ENCODE peak calls at places on chromosomes 16 and 17, in five cellular contexts. D is bronchial epithelial cell; T is CD4-positive, CD25-positive, alpha-beta regulatory T cell; F is aorta; Y is heart right ventricle. Q is an unnamed sample.

GRCh38 chr16:66199189-66199588 is 167.3 kb upstream of the CDH5 start:
- DNase-seq in D (no peak), T (no peak), F (no peak), Y (no peak), Q (peak)

GRCh38 chr17:64306850-64307463 is 43.9 kb upstream of the TEX2 start:
- DNase-seq in D (peak), T (peak), F (peak), Y (peak), Q (no peak)

GRCh38 chr16:14362774-14363371 is 267.2 kb downstream of the PARN start:
- DNase-seq in D (no peak), T (no peak), F (no peak), Y (no peak), Q (peak)

GRCh38 chr16:89024546-89024945 is 47.5 kb upstream of the CBFA2T3 start:
- DNase-seq in D (no peak), T (no peak), F (peak), Y (no peak), Q (no peak)

GRCh38 chr16:782263-782662 is 5.9 kb downstream of the RPUSD1 start:
- DNase-seq in D (no peak), T (no peak), F (no peak), Y (no peak), Q (no peak)

GRCh38 chr16:20348365-20349185 is 3.9 kb downstream of the UMOD start:
- DNase-seq in D (no peak), T (no peak), F (no peak), Y (no peak), Q (no peak)

GRCh38 chr16:80784951-80785350 is 19.4 kb downstream of the CDYL2 start:
- DNase-seq in D (no peak), T (no peak), F (no peak), Y (no peak), Q (no peak)

GRCh38 chr16:4109250-4109736 is 6.9 kb downstream of the ADCY9 start:
- DNase-seq in D (no peak), T (no peak), F (no peak), Y (no peak), Q (no peak)

GRCh38 chr17:78973196-78973595 is 6.5 kb downstream of the LGALS3BP start:
- DNase-seq in D (no peak), T (no peak), F (no peak), Y (peak), Q (no peak)

GRCh38 chr16:57578521-57579360 is 36.3 kb downstream of the ADGRG5 start:
- DNase-seq in D (peak), T (no peak), F (peak), Y (no peak), Q (no peak)

GRCh38 chr17:57861737-57862409 is 12.0 kb upstream of the MRPS23 start:
- DNase-seq in D (no peak), T (no peak), F (peak), Y (peak), Q (no peak)

GRCh38 chr17:11671151-11671550 is 72.9 kb downstream of the DNAH9 start:
- DNase-seq in D (peak), T (no peak), F (no peak), Y (no peak), Q (no peak)

GRCh38 chr17:78884148-78884870 is 18.7 kb downstream of the CEP295NL start:
- DNase-seq in D (no peak), T (no peak), F (no peak), Y (no peak), Q (no peak)

GRCh38 chr17:45941395-45941794 is 47.0 kb downstream of the MAPT start:
- DNase-seq in D (no peak), T (no peak), F (no peak), Y (no peak), Q (no peak)

GRCh38 chr16:88376835-88377726 is 5.7 kb upstream of the ZNF469 start:
- DNase-seq in D (no peak), T (no peak), F (peak), Y (no peak), Q (no peak)

GRCh38 chr17:12230411-12230810 is 209.7 kb downstream of the MAP2K4 start:
- DNase-seq in D (no peak), T (no peak), F (no peak), Y (no peak), Q (no peak)

GRCh38 chr16:57329718-57330327 is 28.8 kb upstream of the CCL22 start:
- DNase-seq in D (no peak), T (no peak), F (no peak), Y (no peak), Q (no peak)

GRCh38 chr17:69447726-69448125 is 33.2 kb downstream of the MAP2K6 start:
- DNase-seq in D (no peak), T (no peak), F (no peak), Y (peak), Q (no peak)

GRCh38 chr16:30430428-30430970 is 669 bp upstream of the DCTPP1 start:
- DNase-seq in D (no peak), T (no peak), F (peak), Y (peak), Q (no peak)

GRCh38 chr16:88463411-88463810 is 10.3 kb downstream of the ZFPM1 start:
- DNase-seq in D (no peak), T (no peak), F (no peak), Y (no peak), Q (no peak)

GRCh38 chr17:81232616-81233241 is 6.1 kb downstream of the TEPSIN start:
- DNase-seq in D (no peak), T (no peak), F (no peak), Y (no peak), Q (no peak)

GRCh38 chr17:82287849-82288601 is 14.5 kb upstream of the CSNK1D start:
- DNase-seq in D (peak), T (no peak), F (no peak), Y (peak), Q (no peak)

GRCh38 chr16:74450236-74450635 is 29.0 kb upstream of the CLEC18B start:
- DNase-seq in D (no peak), T (no peak), F (no peak), Y (no peak), Q (no peak)

GRCh38 chr16:31330553-31330890 is 24.5 kb upstream of the ITGAX start:
- DNase-seq in D (no peak), T (no peak), F (no peak), Y (no peak), Q (no peak)

GRCh38 chr16:57069635-57070350 is 22.6 kb upstream of the CPNE2 start:
- DNase-seq in D (no peak), T (no peak), F (no peak), Y (no peak), Q (no peak)

GRCh38 chr16:70433456-70434103 is 5.3 kb downstream of the ST3GAL2 start:
- DNase-seq in D (no peak), T (no peak), F (no peak), Y (peak), Q (no peak)

GRCh38 chr16:67393111-67393789 is at the start of gene TPPP3:
- DNase-seq in D (peak), T (no peak), F (peak), Y (peak), Q (no peak)

GRCh38 chr17:44796731-44797130 is 33.4 kb downstream of the GJC1 start:
- DNase-seq in D (no peak), T (no peak), F (no peak), Y (no peak), Q (no peak)

GRCh38 chr17:28744104-28744801 is 442 bp downstream of the TRAF4 start:
- DNase-seq in D (no peak), T (peak), F (peak), Y (peak), Q (no peak)

GRCh38 chr16:86534779-86535605 is 20.0 kb downstream of the MTHFSD start:
- DNase-seq in D (no peak), T (no peak), F (peak), Y (no peak), Q (no peak)

DNA sequence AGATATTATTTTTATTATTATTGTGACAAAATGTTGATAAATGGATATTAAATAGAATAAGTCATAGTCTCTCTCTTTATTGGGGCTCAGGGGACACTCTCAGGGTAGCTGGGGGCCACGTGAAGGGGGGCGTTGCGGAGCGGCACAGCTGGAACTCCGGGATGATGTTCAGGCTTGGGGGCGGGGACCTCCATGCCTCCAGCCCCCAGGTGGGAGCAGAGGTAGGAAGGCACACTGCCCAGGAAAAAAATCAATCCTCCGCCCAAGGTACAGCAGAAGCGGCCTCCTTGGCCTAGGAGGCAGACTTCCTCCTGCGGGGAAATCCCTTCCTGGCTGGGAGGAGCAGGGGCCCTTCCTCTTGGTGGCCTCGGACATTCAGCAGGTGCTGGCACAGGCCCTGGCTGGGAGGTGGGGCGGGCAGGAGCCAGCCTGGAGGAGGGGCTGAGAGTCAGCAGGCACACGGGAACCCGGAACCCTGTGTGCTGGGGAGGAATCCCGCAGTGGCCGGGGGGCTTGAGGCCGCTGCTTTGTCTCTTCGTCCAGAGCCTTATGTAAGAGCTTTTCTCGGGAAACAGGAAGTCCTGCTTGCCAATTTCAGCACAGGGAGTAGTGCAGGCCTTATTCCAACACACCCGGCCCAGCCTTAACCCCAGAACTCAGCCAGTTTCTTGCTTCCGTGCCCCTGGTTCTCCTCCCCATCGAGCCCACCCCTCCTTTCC is 566 bp upstream of the TNFSF13 start:
- DNase-seq in D (peak), T (no peak), F (peak), Y (peak), Q (no peak)
- H3K4me3 ChIP-seq in D (peak), T (no peak), F (no peak), Y (peak), Q (peak)

DNA sequence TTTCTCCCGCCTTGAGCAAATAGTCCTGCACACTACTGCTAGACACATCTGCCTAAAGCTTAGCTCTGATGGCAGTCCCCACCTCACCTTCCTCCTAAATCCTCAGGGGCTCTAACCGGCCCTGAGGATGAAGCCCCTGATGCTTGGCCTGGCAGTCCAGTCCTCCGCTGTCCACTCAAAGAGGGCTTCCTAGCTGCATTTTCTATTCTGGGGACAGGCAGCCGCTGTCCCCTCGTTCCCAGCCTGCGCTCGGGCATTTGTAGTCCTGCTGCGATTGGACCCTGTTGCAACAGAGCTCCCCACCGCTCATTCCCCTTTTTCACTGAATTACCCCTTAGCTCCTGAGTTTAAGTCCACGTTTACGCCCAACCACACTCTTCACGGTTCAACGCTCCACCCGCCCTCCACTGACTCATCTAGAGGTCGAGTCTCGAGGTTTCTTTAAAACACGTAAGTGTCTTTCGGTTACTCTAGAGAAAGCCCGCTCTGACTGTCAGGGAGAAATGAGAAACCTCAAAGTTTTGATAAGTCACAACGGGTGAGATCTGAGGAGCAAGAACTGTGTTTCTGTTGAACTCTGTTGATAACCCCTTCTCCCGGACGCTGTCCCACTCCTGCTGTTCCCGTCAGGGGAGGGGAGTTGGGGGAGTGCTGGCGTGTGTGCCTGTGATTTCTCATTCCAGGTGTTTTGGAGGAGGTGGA is 4.5 kb downstream of the CCR7 start:
- DNase-seq in D (no peak), T (peak), F (peak), Y (no peak), Q (peak)
- H3K4me3 ChIP-seq in D (no peak), T (peak), F (no peak), Y (no peak), Q (no peak)

DNA sequence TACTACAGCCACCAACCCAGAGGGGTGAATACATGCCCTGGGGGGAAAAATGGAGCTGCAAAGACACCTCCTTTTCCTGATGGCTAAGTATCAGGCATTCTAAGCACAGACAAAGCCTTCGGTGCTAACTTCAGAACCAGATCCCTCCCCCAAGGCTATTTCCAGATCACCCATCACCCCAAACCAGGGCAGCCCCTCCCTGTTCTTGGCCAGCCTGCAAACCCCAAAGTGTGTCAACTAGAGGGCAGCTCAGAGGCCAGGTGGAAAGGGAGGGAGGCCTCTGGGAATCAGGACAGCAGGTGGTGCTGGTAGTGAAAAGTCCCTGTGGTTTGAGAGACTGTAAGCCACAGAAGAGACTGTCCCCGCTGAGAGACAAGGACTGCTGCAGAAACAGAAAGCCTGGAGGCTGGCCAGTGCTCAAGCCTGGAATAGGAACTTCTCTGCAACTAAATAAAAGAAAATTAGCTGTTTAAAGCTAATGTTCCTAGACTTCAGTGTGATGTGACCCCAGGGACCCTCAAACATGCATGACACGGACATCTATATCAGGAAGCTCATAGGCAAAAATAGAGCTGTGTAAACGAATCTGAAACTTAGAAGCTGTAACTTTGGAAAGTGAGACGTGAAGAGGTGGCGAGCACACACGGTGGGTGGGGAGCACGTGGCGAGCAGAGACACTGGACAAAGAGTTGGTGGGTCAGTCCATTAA is 9.1 kb downstream of the TUBG1 start:
- DNase-seq in D (peak), T (no peak), F (no peak), Y (peak), Q (no peak)
- H3K4me3 ChIP-seq in D (no peak), T (no peak), F (no peak), Y (no peak), Q (no peak)

GRCh38 chr17:48576479-48577309 is 1.5 kb downstream of the HOXB4 start:
- DNase-seq in D (no peak), T (no peak), F (peak), Y (no peak), Q (no peak)
- H3K4me3 ChIP-seq in D (no peak), T (peak), F (peak), Y (peak), Q (peak)

DNA sequence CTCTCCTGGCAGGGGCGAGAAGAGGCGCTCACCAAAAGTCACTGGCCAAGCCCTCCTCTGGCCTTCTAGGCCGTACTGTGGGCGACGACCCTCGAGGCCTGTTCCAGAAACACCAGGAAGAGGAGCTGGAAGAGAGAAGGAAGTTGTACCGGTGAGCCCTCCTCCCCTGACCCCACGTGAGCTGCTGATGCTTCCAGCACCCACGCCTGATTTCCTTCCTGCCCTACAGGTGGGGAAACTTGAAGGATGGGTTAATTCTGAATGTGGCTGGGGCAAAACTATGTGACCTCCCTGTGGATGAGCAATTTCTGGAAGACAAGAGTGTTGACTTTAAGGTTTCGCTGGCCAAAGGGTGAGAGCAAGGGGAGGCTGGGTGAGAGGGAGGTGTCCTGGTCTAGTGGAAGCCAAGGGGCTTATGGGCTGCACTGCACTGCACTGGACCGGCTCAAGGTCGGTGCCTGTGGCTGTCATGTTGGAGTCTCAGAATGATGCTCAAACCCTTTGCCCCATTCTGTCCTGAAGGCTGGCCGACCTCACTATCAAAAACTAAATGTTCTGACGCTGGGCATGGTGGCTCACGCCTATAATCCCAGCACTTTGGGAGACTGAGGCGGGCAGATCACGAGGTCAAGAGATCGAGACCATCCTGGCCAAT is 6.2 kb downstream of the C17orf100 start:
- DNase-seq in D (no peak), T (no peak), F (no peak), Y (no peak), Q (no peak)
- H3K4me3 ChIP-seq in D (peak), T (peak), F (no peak), Y (no peak), Q (no peak)

GRCh38 chr17:77388384-77389306 is 247.9 kb downstream of the SEC14L1 start:
- DNase-seq in D (no peak), T (no peak), F (no peak), Y (no peak), Q (no peak)
- H3K4me3 ChIP-seq in D (no peak), T (no peak), F (no peak), Y (peak), Q (no peak)

Q was measured in vagina.